ENCODE peak calls at places on chromosomes 1 and 21, in five cellular contexts. One of them, this sample, is unnamed.

GRCh38 chr1:152479792-152480595 is 30.6 kb upstream of the LCE5A start:
- ATAC-seq in activated CD4-positive, CD25-positive, alpha-beta regulatory T cell treated with anti-CD3 and anti-CD28 coated beads, Interleukin-2, amount 50 U/mL, for 24 hours: peak; percentile 32
- ATAC-seq in aorta: no peak
- ATAC-seq in upper lobe of left lung: peak; percentile 48
- ATAC-seq in naive thymus-derived CD8-positive, alpha-beta T cell: peak; percentile 37
- ATAC-seq in this sample: peak; percentile 67

GRCh38 chr21:17981060-17981459 is 161.9 kb upstream of the C21orf91 start:
- ATAC-seq in activated CD4-positive, CD25-positive, alpha-beta regulatory T cell treated with anti-CD3 and anti-CD28 coated beads, Interleukin-2, amount 50 U/mL, for 24 hours: no peak
- ATAC-seq in upper lobe of left lung: no peak
- ATAC-seq in aorta: no peak
- ATAC-seq in naive thymus-derived CD8-positive, alpha-beta T cell: no peak
- ATAC-seq in this sample: no peak

GRCh38 chr1:9388628-9389184 is 96.0 kb downstream of the SPSB1 start:
- ATAC-seq in upper lobe of left lung: no peak
- ATAC-seq in aorta: peak; percentile 29
- ATAC-seq in naive thymus-derived CD8-positive, alpha-beta T cell: no peak
- ATAC-seq in activated CD4-positive, CD25-positive, alpha-beta regulatory T cell treated with anti-CD3 and anti-CD28 coated beads, Interleukin-2, amount 50 U/mL, for 24 hours: no peak
- ATAC-seq in this sample: peak; percentile 40

GRCh38 chr1:165598676-165599059 is 32.4 kb upstream of the MGST3 start:
- ATAC-seq in activated CD4-positive, CD25-positive, alpha-beta regulatory T cell treated with anti-CD3 and anti-CD28 coated beads, Interleukin-2, amount 50 U/mL, for 24 hours: no peak
- ATAC-seq in upper lobe of left lung: no peak
- ATAC-seq in naive thymus-derived CD8-positive, alpha-beta T cell: no peak
- ATAC-seq in aorta: no peak
- ATAC-seq in this sample: peak; percentile 44

GRCh38 chr1:237186733-237187132 is 144.7 kb downstream of the RYR2 start:
- ATAC-seq in aorta: no peak
- ATAC-seq in naive thymus-derived CD8-positive, alpha-beta T cell: no peak
- ATAC-seq in activated CD4-positive, CD25-positive, alpha-beta regulatory T cell treated with anti-CD3 and anti-CD28 coated beads, Interleukin-2, amount 50 U/mL, for 24 hours: no peak
- ATAC-seq in upper lobe of left lung: no peak
- ATAC-seq in this sample: peak; percentile 6

GRCh38 chr1:115322631-115323030 is 15.4 kb downstream of the NGF start:
- ATAC-seq in upper lobe of left lung: no peak
- ATAC-seq in aorta: no peak
- ATAC-seq in naive thymus-derived CD8-positive, alpha-beta T cell: no peak
- ATAC-seq in activated CD4-positive, CD25-positive, alpha-beta regulatory T cell treated with anti-CD3 and anti-CD28 coated beads, Interleukin-2, amount 50 U/mL, for 24 hours: no peak
- ATAC-seq in this sample: no peak

GRCh38 chr1:40856656-40857302 is 5.4 kb downstream of the CITED4 start:
- ATAC-seq in aorta: no peak
- ATAC-seq in activated CD4-positive, CD25-positive, alpha-beta regulatory T cell treated with anti-CD3 and anti-CD28 coated beads, Interleukin-2, amount 50 U/mL, for 24 hours: no peak
- ATAC-seq in naive thymus-derived CD8-positive, alpha-beta T cell: no peak
- ATAC-seq in upper lobe of left lung: no peak
- ATAC-seq in this sample: no peak

GRCh38 chr21:28337319-28337718 is 655.4 kb downstream of the LTN1 start:
- ATAC-seq in upper lobe of left lung: peak; percentile 53
- ATAC-seq in naive thymus-derived CD8-positive, alpha-beta T cell: no peak
- ATAC-seq in activated CD4-positive, CD25-positive, alpha-beta regulatory T cell treated with anti-CD3 and anti-CD28 coated beads, Interleukin-2, amount 50 U/mL, for 24 hours: no peak
- ATAC-seq in aorta: no peak
- ATAC-seq in this sample: no peak

GRCh38 chr1:116957646-116958045 is 43.9 kb upstream of the CD101 start:
- ATAC-seq in activated CD4-positive, CD25-positive, alpha-beta regulatory T cell treated with anti-CD3 and anti-CD28 coated beads, Interleukin-2, amount 50 U/mL, for 24 hours: no peak
- ATAC-seq in upper lobe of left lung: no peak
- ATAC-seq in aorta: no peak
- ATAC-seq in naive thymus-derived CD8-positive, alpha-beta T cell: no peak
- ATAC-seq in this sample: no peak

GRCh38 chr1:167762061-167762746 is 40.4 kb downstream of the MPZL1 start:
- ATAC-seq in aorta: no peak
- ATAC-seq in activated CD4-positive, CD25-positive, alpha-beta regulatory T cell treated with anti-CD3 and anti-CD28 coated beads, Interleukin-2, amount 50 U/mL, for 24 hours: no peak
- ATAC-seq in naive thymus-derived CD8-positive, alpha-beta T cell: peak; percentile 99
- ATAC-seq in upper lobe of left lung: no peak
- ATAC-seq in this sample: no peak

GRCh38 chr1:160465123-160465522 is 57.9 kb downstream of the SLAMF6 start:
- ATAC-seq in upper lobe of left lung: no peak
- ATAC-seq in activated CD4-positive, CD25-positive, alpha-beta regulatory T cell treated with anti-CD3 and anti-CD28 coated beads, Interleukin-2, amount 50 U/mL, for 24 hours: no peak
- ATAC-seq in naive thymus-derived CD8-positive, alpha-beta T cell: no peak
- ATAC-seq in aorta: no peak
- ATAC-seq in this sample: peak; percentile 64

GRCh38 chr1:198638894-198639319 is at the start of gene PTPRC:
- ATAC-seq in activated CD4-positive, CD25-positive, alpha-beta regulatory T cell treated with anti-CD3 and anti-CD28 coated beads, Interleukin-2, amount 50 U/mL, for 24 hours: peak; percentile 45
- ATAC-seq in upper lobe of left lung: peak; percentile 87
- ATAC-seq in aorta: no peak
- ATAC-seq in naive thymus-derived CD8-positive, alpha-beta T cell: peak; percentile 70
- ATAC-seq in this sample: peak; percentile 93

GRCh38 chr1:58738873-58739272 is 39.0 kb upstream of the MYSM1 start:
- ATAC-seq in aorta: no peak
- ATAC-seq in activated CD4-positive, CD25-positive, alpha-beta regulatory T cell treated with anti-CD3 and anti-CD28 coated beads, Interleukin-2, amount 50 U/mL, for 24 hours: no peak
- ATAC-seq in upper lobe of left lung: peak; percentile 60
- ATAC-seq in naive thymus-derived CD8-positive, alpha-beta T cell: no peak
- ATAC-seq in this sample: no peak

GRCh38 chr1:183002797-183003594 is 20.2 kb upstream of the LAMC1 start:
- ATAC-seq in naive thymus-derived CD8-positive, alpha-beta T cell: no peak
- ATAC-seq in aorta: peak; percentile 70
- ATAC-seq in upper lobe of left lung: peak; percentile 89
- ATAC-seq in activated CD4-positive, CD25-positive, alpha-beta regulatory T cell treated with anti-CD3 and anti-CD28 coated beads, Interleukin-2, amount 50 U/mL, for 24 hours: no peak
- ATAC-seq in this sample: no peak

GRCh38 chr1:35287807-35288640 is 19.5 kb downstream of the ZMYM4 start:
- ATAC-seq in aorta: no peak
- ATAC-seq in upper lobe of left lung: peak; percentile 60
- ATAC-seq in activated CD4-positive, CD25-positive, alpha-beta regulatory T cell treated with anti-CD3 and anti-CD28 coated beads, Interleukin-2, amount 50 U/mL, for 24 hours: no peak
- ATAC-seq in naive thymus-derived CD8-positive, alpha-beta T cell: no peak
- ATAC-seq in this sample: no peak

GRCh38 chr1:214494706-214495105 is 56.7 kb downstream of the PTPN14 start:
- ATAC-seq in naive thymus-derived CD8-positive, alpha-beta T cell: no peak
- ATAC-seq in aorta: no peak
- ATAC-seq in upper lobe of left lung: no peak
- ATAC-seq in activated CD4-positive, CD25-positive, alpha-beta regulatory T cell treated with anti-CD3 and anti-CD28 coated beads, Interleukin-2, amount 50 U/mL, for 24 hours: no peak
- ATAC-seq in this sample: no peak

GRCh38 chr1:225427249-225428065 is at the start of gene LBR:
- ATAC-seq in upper lobe of left lung: peak; percentile 69
- ATAC-seq in activated CD4-positive, CD25-positive, alpha-beta regulatory T cell treated with anti-CD3 and anti-CD28 coated beads, Interleukin-2, amount 50 U/mL, for 24 hours: no peak
- ATAC-seq in aorta: peak; percentile 60
- ATAC-seq in naive thymus-derived CD8-positive, alpha-beta T cell: no peak
- ATAC-seq in this sample: peak; percentile 69

GRCh38 chr1:12309783-12310742 is 80.2 kb downstream of the VPS13D start:
- ATAC-seq in activated CD4-positive, CD25-positive, alpha-beta regulatory T cell treated with anti-CD3 and anti-CD28 coated beads, Interleukin-2, amount 50 U/mL, for 24 hours: no peak
- ATAC-seq in naive thymus-derived CD8-positive, alpha-beta T cell: no peak
- ATAC-seq in aorta: peak; percentile 88
- ATAC-seq in upper lobe of left lung: no peak
- ATAC-seq in this sample: no peak

GRCh38 chr1:37930246-37931142 is 16.4 kb downstream of the INPP5B start:
- ATAC-seq in activated CD4-positive, CD25-positive, alpha-beta regulatory T cell treated with anti-CD3 and anti-CD28 coated beads, Interleukin-2, amount 50 U/mL, for 24 hours: peak; percentile 17
- ATAC-seq in aorta: no peak
- ATAC-seq in naive thymus-derived CD8-positive, alpha-beta T cell: peak; percentile 22
- ATAC-seq in upper lobe of left lung: peak; percentile 21
- ATAC-seq in this sample: peak; percentile 56

GRCh38 chr1:3697810-3698209 is 45.5 kb downstream of the TP73 start:
- ATAC-seq in aorta: no peak
- ATAC-seq in activated CD4-positive, CD25-positive, alpha-beta regulatory T cell treated with anti-CD3 and anti-CD28 coated beads, Interleukin-2, amount 50 U/mL, for 24 hours: no peak
- ATAC-seq in upper lobe of left lung: no peak
- ATAC-seq in naive thymus-derived CD8-positive, alpha-beta T cell: no peak
- ATAC-seq in this sample: no peak

GRCh38 chr1:19044975-19045831 is 88.7 kb upstream of the IFFO2 start:
- ATAC-seq in upper lobe of left lung: no peak
- ATAC-seq in activated CD4-positive, CD25-positive, alpha-beta regulatory T cell treated with anti-CD3 and anti-CD28 coated beads, Interleukin-2, amount 50 U/mL, for 24 hours: peak; percentile 35
- ATAC-seq in naive thymus-derived CD8-positive, alpha-beta T cell: no peak
- ATAC-seq in aorta: peak; percentile 16
- ATAC-seq in this sample: peak; percentile 74

GRCh38 chr1:217482356-217483102 is 148.4 kb downstream of the GPATCH2 start:
- ATAC-seq in naive thymus-derived CD8-positive, alpha-beta T cell: no peak
- ATAC-seq in activated CD4-positive, CD25-positive, alpha-beta regulatory T cell treated with anti-CD3 and anti-CD28 coated beads, Interleukin-2, amount 50 U/mL, for 24 hours: peak; percentile 99
- ATAC-seq in aorta: peak; percentile 57
- ATAC-seq in upper lobe of left lung: peak; percentile 67
- ATAC-seq in this sample: peak; percentile 92

GRCh38 chr1:214538497-214538896 is 12.9 kb downstream of the PTPN14 start:
- ATAC-seq in upper lobe of left lung: no peak
- ATAC-seq in activated CD4-positive, CD25-positive, alpha-beta regulatory T cell treated with anti-CD3 and anti-CD28 coated beads, Interleukin-2, amount 50 U/mL, for 24 hours: no peak
- ATAC-seq in naive thymus-derived CD8-positive, alpha-beta T cell: no peak
- ATAC-seq in aorta: no peak
- ATAC-seq in this sample: no peak

GRCh38 chr1:155941845-155942507 is 538 bp downstream of the RXFP4 start:
- ATAC-seq in activated CD4-positive, CD25-positive, alpha-beta regulatory T cell treated with anti-CD3 and anti-CD28 coated beads, Interleukin-2, amount 50 U/mL, for 24 hours: no peak
- ATAC-seq in upper lobe of left lung: peak; percentile 7
- ATAC-seq in aorta: no peak
- ATAC-seq in naive thymus-derived CD8-positive, alpha-beta T cell: no peak
- ATAC-seq in this sample: no peak

GRCh38 chr1:226719596-226720386 is 19.3 kb downstream of the ITPKB start:
- ATAC-seq in naive thymus-derived CD8-positive, alpha-beta T cell: peak; percentile 4
- ATAC-seq in aorta: peak; percentile 12
- ATAC-seq in upper lobe of left lung: no peak
- ATAC-seq in activated CD4-positive, CD25-positive, alpha-beta regulatory T cell treated with anti-CD3 and anti-CD28 coated beads, Interleukin-2, amount 50 U/mL, for 24 hours: no peak
- ATAC-seq in this sample: no peak

GRCh38 chr1:229258031-229258850 is 12.7 kb upstream of the RAB4A start:
- ATAC-seq in upper lobe of left lung: peak; percentile 91
- ATAC-seq in aorta: peak; percentile 88
- ATAC-seq in activated CD4-positive, CD25-positive, alpha-beta regulatory T cell treated with anti-CD3 and anti-CD28 coated beads, Interleukin-2, amount 50 U/mL, for 24 hours: no peak
- ATAC-seq in naive thymus-derived CD8-positive, alpha-beta T cell: peak; percentile 57
- ATAC-seq in this sample: peak; percentile 66

GRCh38 chr21:39316062-39316461 is 2.6 kb upstream of the BRWD1 start:
- ATAC-seq in activated CD4-positive, CD25-positive, alpha-beta regulatory T cell treated with anti-CD3 and anti-CD28 coated beads, Interleukin-2, amount 50 U/mL, for 24 hours: peak; percentile 22
- ATAC-seq in upper lobe of left lung: no peak
- ATAC-seq in aorta: no peak
- ATAC-seq in naive thymus-derived CD8-positive, alpha-beta T cell: no peak
- ATAC-seq in this sample: no peak

GRCh38 chr1:61124691-61125090 is 42.3 kb downstream of the NFIA start:
- ATAC-seq in upper lobe of left lung: no peak
- ATAC-seq in aorta: no peak
- ATAC-seq in naive thymus-derived CD8-positive, alpha-beta T cell: no peak
- ATAC-seq in activated CD4-positive, CD25-positive, alpha-beta regulatory T cell treated with anti-CD3 and anti-CD28 coated beads, Interleukin-2, amount 50 U/mL, for 24 hours: no peak
- ATAC-seq in this sample: no peak

GRCh38 chr1:167746988-167747655 is 25.3 kb downstream of the MPZL1 start:
- ATAC-seq in naive thymus-derived CD8-positive, alpha-beta T cell: no peak
- ATAC-seq in aorta: no peak
- ATAC-seq in activated CD4-positive, CD25-positive, alpha-beta regulatory T cell treated with anti-CD3 and anti-CD28 coated beads, Interleukin-2, amount 50 U/mL, for 24 hours: no peak
- ATAC-seq in upper lobe of left lung: no peak
- ATAC-seq in this sample: peak; percentile 36

This sample was measured in stimulated activated memory B cell treated with anti-CD40 and anti-IgM and Interleukin-4, amounts not matched to agents 10 μg/mL and 1 μg/mL and 100 μg/mL, for 72 hours.